ENCODE peak calls at places on chromosomes 2 and 18, in six cellular contexts. One of them, this sample, is unnamed. For H3K36me3, the result is how much of the 10 kb centered on the place peaks cover.

GRCh38 chr2:10462178-10463083 is 14.3 kb upstream of the ODC1 start:
- DNase-seq in neuronal stem cell: no peak
- DNase-seq in thyroid gland: peak
- DNase-seq in adrenal gland: no peak
- DNase-seq in PC-3: no peak
- DNase-seq in lower lobe of right lung: no peak
- DNase-seq in this sample: no peak

GRCh38 chr2:9782197-9782719 is 61.0 kb upstream of the TAF1B start:
- DNase-seq in neuronal stem cell: no peak
- DNase-seq in thyroid gland: no peak
- DNase-seq in adrenal gland: peak
- DNase-seq in PC-3: peak
- DNase-seq in lower lobe of right lung: peak
- DNase-seq in this sample: no peak

GRCh38 chr2:1907283-1907682 is 163.0 kb upstream of the PXDN start:
- DNase-seq in neuronal stem cell: no peak
- DNase-seq in thyroid gland: no peak
- DNase-seq in adrenal gland: no peak
- DNase-seq in PC-3: no peak
- DNase-seq in lower lobe of right lung: no peak
- DNase-seq in this sample: no peak

GRCh38 chr2:65377556-65378307 is 54.7 kb downstream of the SPRED2 start:
- DNase-seq in neuronal stem cell: no peak
- DNase-seq in thyroid gland: no peak
- DNase-seq in adrenal gland: peak
- DNase-seq in PC-3: peak
- DNase-seq in lower lobe of right lung: no peak
- DNase-seq in this sample: peak

GRCh38 chr2:223235986-223236385 is 184.0 kb downstream of the KCNE4 start:
- DNase-seq in neuronal stem cell: no peak
- DNase-seq in thyroid gland: no peak
- DNase-seq in adrenal gland: no peak
- DNase-seq in PC-3: no peak
- DNase-seq in lower lobe of right lung: no peak
- DNase-seq in this sample: no peak

GRCh38 chr2:152425765-152426710 is 91.1 kb downstream of the FMNL2 start:
- DNase-seq in neuronal stem cell: no peak
- DNase-seq in thyroid gland: no peak
- DNase-seq in adrenal gland: no peak
- DNase-seq in PC-3: no peak
- DNase-seq in lower lobe of right lung: no peak
- DNase-seq in this sample: no peak

GRCh38 chr2:202736826-202737225 is 102.1 kb downstream of the FAM117B start:
- DNase-seq in neuronal stem cell: no peak
- DNase-seq in thyroid gland: no peak
- DNase-seq in adrenal gland: no peak
- DNase-seq in PC-3: no peak
- DNase-seq in lower lobe of right lung: no peak
- DNase-seq in this sample: no peak

GRCh38 chr18:9736942-9737813 is 29.1 kb downstream of the RAB31 start:
- DNase-seq in neuronal stem cell: no peak
- DNase-seq in thyroid gland: no peak
- DNase-seq in adrenal gland: peak
- DNase-seq in PC-3: peak
- DNase-seq in lower lobe of right lung: no peak
- DNase-seq in this sample: peak

GRCh38 chr2:85996591-85996990 is 107.8 kb upstream of the ST3GAL5 start:
- DNase-seq in neuronal stem cell: peak
- DNase-seq in thyroid gland: no peak
- DNase-seq in adrenal gland: peak
- DNase-seq in PC-3: no peak
- DNase-seq in lower lobe of right lung: no peak
- DNase-seq in this sample: no peak

GRCh38 chr2:36485521-36485920 is 112.4 kb downstream of the FEZ2 start:
- DNase-seq in neuronal stem cell: no peak
- DNase-seq in thyroid gland: no peak
- DNase-seq in adrenal gland: peak
- DNase-seq in PC-3: peak
- DNase-seq in lower lobe of right lung: no peak
- DNase-seq in this sample: peak

GRCh38 chr2:26946841-26947784 is 23.3 kb upstream of the MAPRE3 start:
- DNase-seq in neuronal stem cell: no peak
- DNase-seq in thyroid gland: peak
- DNase-seq in adrenal gland: no peak
- DNase-seq in PC-3: peak
- DNase-seq in lower lobe of right lung: peak
- DNase-seq in this sample: peak

DNA sequence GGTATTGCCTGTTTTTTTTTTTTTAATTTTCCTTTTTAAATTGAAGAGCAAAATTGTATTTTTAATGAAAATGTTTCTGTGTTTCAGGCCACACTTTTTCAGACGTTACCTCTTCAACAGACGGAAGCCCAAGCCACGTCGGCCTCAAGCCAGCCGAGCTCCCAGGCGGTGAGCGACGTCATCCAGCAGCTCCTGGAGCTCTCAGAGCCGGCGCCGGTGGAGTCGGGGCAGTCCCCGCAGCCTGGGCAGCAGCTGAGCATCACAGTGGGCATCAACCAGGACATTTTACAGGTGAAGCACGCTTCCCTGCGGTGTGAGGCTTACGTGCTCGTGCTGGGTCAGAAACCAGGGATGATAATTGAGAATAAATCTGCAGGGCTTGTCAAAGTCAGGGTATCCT is 57.7 kb downstream of the ZNF236 start:
- DNase-seq in neuronal stem cell: no peak
- DNase-seq in thyroid gland: no peak
- DNase-seq in adrenal gland: no peak
- DNase-seq in PC-3: no peak
- DNase-seq in lower lobe of right lung: no peak
- DNase-seq in this sample: no peak
- H3K36me3 ChIP-seq in neuronal stem cell: under half
- H3K36me3 ChIP-seq in thyroid gland: under half
- H3K36me3 ChIP-seq in adrenal gland: under half
- H3K36me3 ChIP-seq in PC-3: under half
- H3K36me3 ChIP-seq in lower lobe of right lung: half or more
- H3K36me3 ChIP-seq in this sample: under half

DNA sequence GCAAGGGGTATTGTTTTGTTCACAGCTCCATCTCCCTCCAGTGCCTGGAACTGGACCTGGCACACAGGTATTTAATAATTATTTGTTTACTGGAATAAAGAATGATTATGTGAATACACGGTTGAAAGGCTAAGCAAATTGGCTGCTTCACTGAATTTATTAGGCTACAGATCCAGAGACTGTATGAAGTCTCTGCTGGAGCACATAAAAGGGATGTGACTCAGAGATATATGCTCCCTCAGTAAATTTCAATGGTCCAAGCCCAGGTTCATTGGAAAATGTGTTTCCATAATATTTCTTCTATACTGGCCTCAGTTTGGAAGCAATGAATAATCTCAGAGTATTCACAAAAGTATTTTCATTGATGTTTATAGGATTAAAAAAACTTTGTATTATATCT is 121.5 kb upstream of the SCN1A start:
- DNase-seq in neuronal stem cell: no peak
- DNase-seq in thyroid gland: no peak
- DNase-seq in adrenal gland: no peak
- DNase-seq in PC-3: no peak
- DNase-seq in lower lobe of right lung: no peak
- DNase-seq in this sample: no peak
- H3K36me3 ChIP-seq in neuronal stem cell: under half
- H3K36me3 ChIP-seq in thyroid gland: under half
- H3K36me3 ChIP-seq in adrenal gland: under half
- H3K36me3 ChIP-seq in PC-3: under half
- H3K36me3 ChIP-seq in lower lobe of right lung: under half
- H3K36me3 ChIP-seq in this sample: under half

GRCh38 chr2:101295895-101296294 is 12.6 kb downstream of the RNF149 start:
- DNase-seq in neuronal stem cell: no peak
- DNase-seq in thyroid gland: no peak
- DNase-seq in adrenal gland: no peak
- DNase-seq in PC-3: no peak
- DNase-seq in lower lobe of right lung: no peak
- DNase-seq in this sample: peak

GRCh38 chr2:101293544-101293943 is 15.0 kb downstream of the RNF149 start:
- DNase-seq in neuronal stem cell: no peak
- DNase-seq in thyroid gland: peak
- DNase-seq in adrenal gland: no peak
- DNase-seq in PC-3: no peak
- DNase-seq in lower lobe of right lung: no peak
- DNase-seq in this sample: no peak

GRCh38 chr2:101296314-101296809 is 12.1 kb downstream of the RNF149 start:
- DNase-seq in neuronal stem cell: no peak
- DNase-seq in thyroid gland: no peak
- DNase-seq in adrenal gland: no peak
- DNase-seq in PC-3: no peak
- DNase-seq in lower lobe of right lung: no peak
- DNase-seq in this sample: no peak

GRCh38 chr2:101297383-101297782 is 11.1 kb downstream of the RNF149 start:
- DNase-seq in neuronal stem cell: no peak
- DNase-seq in thyroid gland: no peak
- DNase-seq in adrenal gland: no peak
- DNase-seq in PC-3: no peak
- DNase-seq in lower lobe of right lung: no peak
- DNase-seq in this sample: no peak

DNA sequence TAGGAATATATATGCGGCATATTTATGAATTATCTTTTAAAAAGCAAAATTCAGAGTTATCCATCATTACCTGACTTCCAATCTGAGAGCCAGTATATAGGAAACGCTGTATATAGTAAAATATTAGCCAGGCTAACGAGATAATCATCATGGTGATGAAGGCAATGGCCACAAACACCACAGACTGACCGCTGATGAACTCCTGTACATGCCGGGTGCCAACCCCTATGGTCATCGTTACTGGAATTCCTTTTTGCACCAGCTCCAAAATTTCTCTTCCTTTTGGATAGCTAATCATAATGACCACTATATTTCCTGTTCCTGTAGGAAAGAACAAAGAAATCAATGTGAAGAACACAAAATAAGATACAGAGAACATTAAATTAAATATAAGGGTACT is 13.6 kb downstream of the RNF149 start:
- DNase-seq in neuronal stem cell: no peak
- DNase-seq in thyroid gland: no peak
- DNase-seq in adrenal gland: no peak
- DNase-seq in PC-3: no peak
- DNase-seq in lower lobe of right lung: no peak
- DNase-seq in this sample: no peak
- H3K36me3 ChIP-seq in neuronal stem cell: under half
- H3K36me3 ChIP-seq in thyroid gland: under half
- H3K36me3 ChIP-seq in adrenal gland: under half
- H3K36me3 ChIP-seq in PC-3: under half
- H3K36me3 ChIP-seq in lower lobe of right lung: half or more
- H3K36me3 ChIP-seq in this sample: under half

DNA sequence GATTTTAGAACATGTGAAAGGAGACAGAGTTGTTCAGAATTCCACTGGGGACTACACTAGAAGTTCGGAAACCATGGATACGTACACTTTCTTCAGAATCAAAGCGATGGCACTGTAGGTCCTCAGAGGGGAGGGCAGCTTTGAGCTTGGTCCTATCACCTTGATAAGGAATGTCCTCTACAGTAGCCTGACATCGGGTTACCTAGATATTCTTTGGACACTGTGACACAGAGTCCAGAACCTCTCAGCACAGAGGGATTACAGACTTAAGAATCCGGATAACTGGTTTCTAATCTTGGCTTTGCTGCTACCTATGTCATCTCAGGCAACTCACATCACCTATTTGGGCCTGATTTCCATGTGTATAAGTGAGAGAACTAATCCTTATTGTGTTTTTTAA is 14.0 kb downstream of the LBH start:
- DNase-seq in neuronal stem cell: no peak
- DNase-seq in thyroid gland: no peak
- DNase-seq in adrenal gland: no peak
- DNase-seq in PC-3: no peak
- DNase-seq in lower lobe of right lung: no peak
- DNase-seq in this sample: no peak
- H3K36me3 ChIP-seq in neuronal stem cell: under half
- H3K36me3 ChIP-seq in thyroid gland: under half
- H3K36me3 ChIP-seq in adrenal gland: under half
- H3K36me3 ChIP-seq in PC-3: under half
- H3K36me3 ChIP-seq in lower lobe of right lung: under half
- H3K36me3 ChIP-seq in this sample: under half

DNA sequence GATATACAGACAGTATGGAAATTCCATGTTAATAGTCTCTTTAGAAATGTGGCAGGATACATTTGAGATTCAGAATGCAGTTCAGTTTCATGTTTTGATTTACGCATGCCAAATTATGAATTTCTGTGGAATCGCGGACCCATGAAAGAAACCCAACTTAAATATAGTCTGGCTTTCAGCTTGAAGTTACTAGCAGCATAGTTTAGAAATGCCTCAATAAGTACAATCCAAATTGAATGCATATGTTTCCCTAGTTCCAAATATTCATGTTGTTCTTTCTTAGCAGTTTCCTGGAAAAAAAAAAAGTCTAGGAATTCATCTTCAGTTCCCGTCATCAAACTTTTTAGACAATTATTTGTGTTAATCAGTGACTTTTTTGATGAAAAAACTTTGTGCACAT is 164.1 kb upstream of the RASGRP3 start:
- DNase-seq in neuronal stem cell: no peak
- DNase-seq in thyroid gland: no peak
- DNase-seq in adrenal gland: no peak
- DNase-seq in PC-3: no peak
- DNase-seq in lower lobe of right lung: no peak
- DNase-seq in this sample: no peak
- H3K36me3 ChIP-seq in neuronal stem cell: under half
- H3K36me3 ChIP-seq in thyroid gland: under half
- H3K36me3 ChIP-seq in adrenal gland: under half
- H3K36me3 ChIP-seq in PC-3: under half
- H3K36me3 ChIP-seq in lower lobe of right lung: under half
- H3K36me3 ChIP-seq in this sample: under half

GRCh38 chr2:15610430-15610952 is 18.8 kb downstream of the DDX1 start:
- DNase-seq in neuronal stem cell: no peak
- DNase-seq in thyroid gland: no peak
- DNase-seq in adrenal gland: no peak
- DNase-seq in PC-3: no peak
- DNase-seq in lower lobe of right lung: no peak
- DNase-seq in this sample: no peak
- H3K36me3 ChIP-seq in neuronal stem cell: under half
- H3K36me3 ChIP-seq in thyroid gland: under half
- H3K36me3 ChIP-seq in adrenal gland: half or more
- H3K36me3 ChIP-seq in PC-3: half or more
- H3K36me3 ChIP-seq in lower lobe of right lung: half or more
- H3K36me3 ChIP-seq in this sample: half or more

This sample was measured in MG63.